ENCODE peak calls at places on chromosomes 7 and 10, in four cellular contexts. N is tibial nerve, S is adrenal gland, H is body of pancreas. I is an unnamed sample. For H3K4me1, the result is how much of the 10 kb centered on the place peaks cover.

GRCh38 chr7:23619141-23619540 is 22.0 kb downstream of the CCDC126 start:
- DNase-seq in N (no peak), S (no peak), H (no peak), I (no peak)

GRCh38 chr7:96327429-96327828 is 5.5 kb upstream of the SLC25A13 start:
- DNase-seq in N (no peak), S (no peak), H (peak), I (no peak)

GRCh38 chr7:27179030-27179429 is 4.9 kb upstream of the HOXA10 start:
- DNase-seq in N (no peak), S (no peak), H (peak), I (no peak)

GRCh38 chr10:30028452-30029045 is 30.8 kb downstream of the JCAD start:
- DNase-seq in N (no peak), S (no peak), H (no peak), I (no peak)

GRCh38 chr7:133869556-133869955 is 257.6 kb upstream of the LRGUK start:
- DNase-seq in N (no peak), S (no peak), H (no peak), I (no peak)

GRCh38 chr7:6023974-6024435 is 7.2 kb upstream of the ANKRD61 start:
- DNase-seq in N (no peak), S (no peak), H (no peak), I (no peak)

GRCh38 chr10:116038259-116038658 is 234.7 kb downstream of the GFRA1 start:
- DNase-seq in N (peak), S (peak), H (peak), I (peak)

GRCh38 chr10:34102917-34103506 is 712.1 kb downstream of the PARD3 start:
- DNase-seq in N (peak), S (no peak), H (no peak), I (no peak)

GRCh38 chr10:22335204-22335956 is 9.9 kb upstream of the SPAG6 start:
- DNase-seq in N (peak), S (peak), H (peak), I (peak)

GRCh38 chr10:82277591-82277990 is 402.6 kb downstream of the NRG3 start:
- DNase-seq in N (no peak), S (no peak), H (no peak), I (no peak)

GRCh38 chr10:33106767-33107166 is 148.7 kb upstream of the ITGB1 start:
- DNase-seq in N (no peak), S (no peak), H (no peak), I (no peak)

GRCh38 chr7:118305686-118306085 is 81.2 kb downstream of the ANKRD7 start:
- DNase-seq in N (no peak), S (no peak), H (no peak), I (no peak)

GRCh38 chr10:46992794-46993552 is 81.7 kb downstream of the PTPN20 start:
- DNase-seq in N (peak), S (peak), H (peak), I (no peak)

GRCh38 chr7:109901916-109902315 is 1189.0 kb upstream of the LRRN3 start:
- DNase-seq in N (no peak), S (no peak), H (no peak), I (no peak)

GRCh38 chr10:60964257-60965235 is 20.6 kb upstream of the RHOBTB1 start:
- DNase-seq in N (peak), S (peak), H (peak), I (peak)

GRCh38 chr10:87861566-87861952 is 1.8 kb downstream of the KLLN start:
- DNase-seq in N (peak), S (peak), H (peak), I (peak)

GRCh38 chr7:80443336-80443735 is 68.5 kb downstream of the GNAT3 start:
- DNase-seq in N (no peak), S (no peak), H (no peak), I (no peak)

GRCh38 chr7:122135275-122135674 is 8.8 kb downstream of the AASS start:
- DNase-seq in N (no peak), S (no peak), H (no peak), I (no peak)

GRCh38 chr7:117470777-117471176 is 9.0 kb upstream of the CFTR start:
- DNase-seq in N (no peak), S (no peak), H (peak), I (no peak)

GRCh38 chr10:131792809-131793208 is 108.0 kb upstream of the PPP2R2D start:
- DNase-seq in N (no peak), S (no peak), H (no peak), I (no peak)

GRCh38 chr7:14598978-14599377 is 303.6 kb downstream of the DGKB start:
- DNase-seq in N (no peak), S (no peak), H (no peak), I (no peak)

GRCh38 chr7:149496642-149497391 is 792 bp downstream of the ZNF746 start:
- DNase-seq in N (peak), S (peak), H (peak), I (peak)

GRCh38 chr10:67549390-67549789 is 146.6 kb downstream of the CTNNA3 start:
- DNase-seq in N (no peak), S (no peak), H (no peak), I (no peak)

GRCh38 chr7:28790467-28790866 is 167.7 kb downstream of the TRIL start:
- DNase-seq in N (no peak), S (no peak), H (no peak), I (no peak)

GRCh38 chr7:106779877-106780276 is 85.2 kb upstream of the PIK3CG start:
- DNase-seq in N (no peak), S (no peak), H (peak), I (peak)
- H3K4me1 ChIP-seq in N (under half), S (under half), H (under half), I (under half)

GRCh38 chr7:46772740-46773139 is 809.2 kb downstream of the TNS3 start:
- DNase-seq in N (no peak), S (no peak), H (no peak), I (no peak)
- H3K4me3 ChIP-seq in N (no peak), S (no peak), H (no peak), I (no peak)

DNA sequence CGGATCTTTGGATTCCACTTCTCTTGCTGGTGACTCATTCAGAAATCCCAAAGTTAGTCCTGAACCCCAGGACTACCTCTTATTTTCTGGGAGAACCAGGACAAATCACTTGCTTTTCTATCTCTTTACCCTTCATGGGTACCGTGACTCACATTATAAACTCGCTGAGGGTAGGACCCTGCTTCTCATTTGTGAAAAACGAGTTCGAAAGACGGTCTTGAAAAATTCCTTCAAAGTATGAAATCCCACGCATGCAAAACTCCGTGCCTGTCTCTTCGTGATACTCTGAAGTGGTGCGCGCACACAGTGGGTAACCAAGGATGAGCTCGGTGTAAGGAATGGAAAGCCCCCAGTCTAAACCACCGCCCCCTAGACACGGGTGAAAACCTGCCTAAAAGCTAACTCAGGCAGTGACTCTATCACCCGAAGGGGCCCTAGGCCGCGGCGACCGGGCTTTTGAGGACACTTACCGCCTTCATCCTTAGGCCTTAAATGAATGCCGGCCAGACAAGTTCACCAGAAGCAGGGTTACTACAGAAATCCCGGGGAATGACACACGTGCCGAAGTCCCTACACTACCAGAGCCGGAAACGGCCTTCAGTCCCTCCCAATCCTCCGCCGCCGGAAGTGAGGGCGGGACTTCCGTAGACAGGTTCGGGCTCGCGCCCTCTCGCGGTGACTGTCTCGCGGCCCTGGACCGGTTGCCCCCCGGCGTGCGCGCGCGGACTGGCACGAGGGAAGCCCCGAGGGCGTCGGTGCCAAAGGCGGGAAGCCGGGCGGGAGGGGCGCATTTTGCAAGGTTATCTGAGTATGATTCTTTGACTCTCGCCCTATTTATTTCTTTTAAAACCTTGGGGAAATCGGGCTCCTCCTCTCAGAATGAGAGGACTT is at the start of gene NOC3L:
- DNase-seq in N (peak), S (peak), H (peak), I (peak)
- TF ChIP-seq POLR2A in N (no peak), S (no peak), H (no peak), I (no peak)

DNA sequence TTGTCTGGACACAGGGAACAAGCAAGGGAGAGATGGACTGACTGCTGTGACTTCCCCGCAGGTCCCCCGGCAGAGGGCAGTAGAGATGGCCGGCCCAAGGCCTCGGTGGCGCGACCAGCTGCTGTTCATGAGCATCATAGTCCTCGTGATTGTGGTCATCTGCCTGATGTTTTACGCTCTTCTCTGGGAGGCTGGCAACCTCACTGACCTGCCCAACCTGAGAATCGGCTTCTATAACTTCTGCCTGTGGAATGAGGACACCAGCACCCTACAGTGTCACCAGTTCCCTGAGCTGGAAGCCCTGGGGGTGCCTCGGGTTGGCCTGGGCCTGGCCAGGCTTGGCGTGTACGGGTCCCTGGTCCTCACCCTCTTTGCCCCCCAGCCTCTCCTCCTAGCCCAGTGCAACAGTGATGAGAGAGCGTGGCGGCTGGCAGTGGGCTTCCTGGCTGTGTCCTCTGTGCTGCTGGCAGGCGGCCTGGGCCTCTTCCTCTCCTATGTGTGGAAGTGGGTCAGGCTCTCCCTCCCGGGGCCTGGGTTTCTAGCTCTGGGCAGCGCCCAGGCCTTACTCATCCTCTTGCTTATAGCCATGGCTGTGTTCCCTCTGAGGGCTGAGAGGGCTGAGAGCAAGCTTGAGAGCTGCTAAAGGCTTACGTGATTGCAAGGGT is 6.0 kb downstream of the CYREN start:
- DNase-seq in N (no peak), S (peak), H (peak), I (peak)
- H3K4me1 ChIP-seq in N (under half), S (under half), H (under half), I (half or more)

GRCh38 chr10:6068422-6068821 is 6.3 kb upstream of the IL2RA start:
- DNase-seq in N (no peak), S (no peak), H (peak), I (no peak)
- H3K4me3 ChIP-seq in N (no peak), S (no peak), H (no peak), I (no peak)